ENCODE peak calls at places on chromosomes 4 and X, in nine cellular contexts. Y, G, Z, D, X, L, A, R and O are unnamed samples.

GRCh38 chrX:133745361-133745760 is 240.0 kb downstream of the GPC3 start:
- DNase-seq in Z (no peak), A (peak), D (peak), L (no peak), Y (no peak), R (no peak), G (no peak), X (no peak), O (no peak)

GRCh38 chr4:25367004-25367621 is 9.9 kb upstream of the ANAPC4 start:
- DNase-seq in Z (no peak), X (no peak), A (peak), Y (peak), D (peak), R (no peak), G (no peak), L (peak), O (peak)

GRCh38 chr4:66688674-66689073 is 856.6 kb downstream of the CENPC start:
- DNase-seq in L (peak), R (no peak), A (peak), Z (no peak), X (no peak), Y (peak), G (no peak), D (no peak), O (no peak)

GRCh38 chr4:15882675-15883086 is 55.9 kb downstream of the FGFBP1 start:
- DNase-seq in X (no peak), Z (peak), A (peak), D (peak), Y (peak), R (peak), G (no peak), L (peak), O (peak)

GRCh38 chr4:45325112-45325462 is 598.7 kb upstream of the GNPDA2 start:
- DNase-seq in X (no peak), D (peak), A (no peak), G (no peak), R (no peak), Z (no peak), L (no peak), Y (no peak), O (no peak)

GRCh38 chrX:9526965-9527364 is 62.1 kb downstream of the TBL1X start:
- DNase-seq in R (no peak), L (no peak), A (no peak), D (no peak), Y (no peak), G (no peak), X (no peak), Z (no peak), O (no peak)

GRCh38 chr4:7911044-7911578 is 28.6 kb downstream of the AFAP1 start:
- DNase-seq in Z (no peak), D (no peak), X (no peak), L (peak), A (no peak), Y (peak), G (no peak), R (peak), O (peak)

GRCh38 chrX:46326161-46326560 is 219.1 kb downstream of the ZNF674 start:
- DNase-seq in L (peak), Z (no peak), X (no peak), G (no peak), A (no peak), D (no peak), R (no peak), Y (peak), O (no peak)

GRCh38 chrX:16130707-16131106 is 7.3 kb downstream of the GRPR start:
- DNase-seq in D (no peak), R (no peak), L (no peak), A (no peak), Y (no peak), Z (no peak), X (no peak), G (no peak), O (no peak)

GRCh38 chr4:128275351-128275750 is 12.3 kb downstream of the PGRMC2 start:
- DNase-seq in A (no peak), D (no peak), G (no peak), R (no peak), L (peak), X (no peak), Y (peak), Z (no peak), O (no peak)

GRCh38 chr4:74433541-74434172 is 11.3 kb upstream of the AREG start:
- DNase-seq in X (no peak), D (peak), A (no peak), G (no peak), L (peak), Y (no peak), R (no peak), Z (no peak), O (no peak)

GRCh38 chrX:69109706-69110635 is 55.3 kb downstream of the PJA1 start:
- DNase-seq in Y (peak), D (no peak), G (no peak), Z (no peak), A (no peak), L (peak), R (no peak), X (peak), O (peak)

GRCh38 chrX:119682019-119682989 is 10.7 kb downstream of the SEPTIN6 start:
- DNase-seq in R (no peak), L (no peak), D (peak), A (peak), X (no peak), Y (no peak), G (no peak), Z (no peak), O (no peak)

GRCh38 chr4:3305610-3306371 is 13.0 kb downstream of the RGS12 start:
- DNase-seq in D (no peak), A (no peak), R (no peak), Z (peak), L (no peak), G (peak), X (peak), Y (no peak), O (no peak)

GRCh38 chr4:181264908-181265307 is 978.3 kb upstream of the TENM3 start:
- DNase-seq in A (no peak), Z (peak), X (no peak), D (no peak), G (no peak), R (no peak), L (no peak), Y (no peak), O (no peak)

GRCh38 chr4:181259081-181259480 is 984.1 kb upstream of the TENM3 start:
- DNase-seq in X (no peak), D (no peak), L (no peak), Z (no peak), A (no peak), R (no peak), Y (no peak), G (no peak), O (no peak)

GRCh38 chr4:181258569-181258968 is 984.6 kb upstream of the TENM3 start:
- DNase-seq in Y (no peak), D (no peak), X (no peak), R (no peak), G (no peak), L (no peak), A (no peak), Z (no peak), O (no peak)

DNA sequence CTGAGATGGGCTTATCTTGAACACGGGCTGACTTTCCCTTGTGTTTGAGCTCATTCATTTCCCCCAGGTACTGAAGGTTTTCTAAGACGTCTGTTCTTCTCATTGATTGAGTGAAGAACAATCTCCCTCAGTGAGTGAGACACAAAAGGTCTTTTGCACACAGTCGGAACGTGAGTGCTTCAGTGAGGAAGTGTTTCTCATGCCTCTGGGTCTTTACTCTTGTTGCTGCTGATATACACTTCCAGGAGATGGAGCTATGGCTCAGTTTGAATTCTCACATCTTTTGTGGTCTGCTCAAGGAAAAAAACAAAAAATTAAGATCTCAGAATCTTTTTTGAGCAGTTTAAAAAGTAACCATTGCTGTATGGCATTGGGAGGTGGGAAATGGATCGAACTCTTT is 981.9 kb upstream of the TENM3 start:
- DNase-seq in X (no peak), L (peak), Z (peak), D (no peak), A (no peak), G (no peak), Y (peak), R (no peak), O (peak)
- TF ChIP-seq CTCF in X (peak), L (peak), Z (no peak), D (no peak), A (no peak), G (no peak), Y (peak), R (peak), O (peak)

DNA sequence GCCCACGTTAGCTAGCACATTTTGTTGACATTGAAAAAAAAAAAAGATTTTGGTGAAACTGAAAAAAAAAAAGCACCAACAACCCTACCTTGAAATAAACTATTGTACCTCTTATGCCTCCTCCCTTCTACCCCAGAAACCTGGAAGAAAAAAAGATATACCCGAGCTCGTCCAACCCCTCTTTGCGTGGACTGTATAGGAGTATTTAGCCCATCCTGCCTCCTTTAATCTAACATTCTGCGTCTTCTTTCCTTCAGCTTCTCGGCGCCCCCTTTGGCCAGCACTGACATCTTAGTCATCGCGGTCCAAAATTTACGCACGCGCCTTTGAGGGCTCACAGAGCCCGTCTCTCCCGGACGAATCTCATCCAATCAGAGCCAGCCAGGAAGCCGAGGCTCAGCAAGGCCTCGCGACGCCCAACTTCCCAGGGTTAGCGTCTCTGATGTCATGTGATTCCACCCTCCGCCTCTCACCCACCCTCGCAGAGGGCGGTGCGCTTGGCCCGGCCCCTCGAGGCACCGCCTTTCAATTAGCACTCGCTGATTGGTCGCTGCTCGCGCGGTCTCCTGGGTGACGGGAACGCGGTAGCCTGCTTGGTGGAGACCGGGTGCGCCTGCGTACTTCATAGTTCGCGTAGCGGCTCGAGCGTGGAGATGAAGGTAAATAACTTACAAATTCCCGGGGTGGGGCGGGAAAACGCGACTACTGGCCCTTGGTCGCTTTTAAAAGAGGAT is at the start of gene WDR19:
- DNase-seq in X (peak), L (peak), R (peak), G (peak), D (peak), Z (peak), Y (peak), A (peak), O (peak)
- TF ChIP-seq CTCF in X (peak), L (peak), R (peak), G (peak), D (peak), Z (peak), Y (peak), A (peak), O (peak)

GRCh38 chr4:146633471-146633800 is 5.3 kb upstream of the POU4F2 start:
- DNase-seq in X (no peak), G (no peak), R (no peak), Z (no peak), L (no peak), A (no peak), D (no peak), Y (no peak), O (no peak)
- TF ChIP-seq CTCF in X (no peak), G (no peak), R (no peak), Z (no peak), L (no peak), A (no peak), D (no peak), Y (no peak), O (no peak)

GRCh38 chrX:66200050-66200664 is 36.1 kb downstream of the HEPH start:
- DNase-seq in A (peak), Z (no peak), D (peak), X (no peak), Y (no peak), G (no peak), R (no peak), L (no peak), O (no peak)

GRCh38 chrX:66203114-66203513 is 39.1 kb downstream of the HEPH start:
- DNase-seq in Y (no peak), Z (no peak), X (no peak), A (no peak), D (peak), L (no peak), G (no peak), R (no peak), O (no peak)

GRCh38 chrX:66200855-66201795 is 37.1 kb downstream of the HEPH start:
- DNase-seq in A (peak), G (no peak), Z (no peak), Y (peak), D (peak), R (no peak), L (peak), X (no peak), O (no peak)
- TF ChIP-seq CTCF in A (peak), G (no peak), Z (no peak), Y (peak), D (peak), R (peak), L (no peak), X (peak), O (peak)